ENCODE peak calls at places on chromosomes 3 and 15, in seven cellular contexts. One of them, this sample, is unnamed.

GRCh38 chr3:161069441-161070251 is 35.5 kb downstream of the B3GALNT1 start:
- DNase-seq in iris pigment epithelial cell: peak; percentile 73
- DNase-seq in SK-MEL-5: no peak
- DNase-seq in AG08395: peak; percentile 71
- DNase-seq in upper lobe of right lung: no peak
- DNase-seq in stromal cell of bone marrow: peak; percentile 91
- DNase-seq in T-cell: no peak
- DNase-seq in this sample: peak; percentile 77

GRCh38 chr3:158773845-158774542 is 27.9 kb upstream of the MFSD1 start:
- DNase-seq in AG08395: no peak
- DNase-seq in iris pigment epithelial cell: peak; percentile 96
- DNase-seq in SK-MEL-5: no peak
- DNase-seq in T-cell: no peak
- DNase-seq in stromal cell of bone marrow: peak; percentile 60
- DNase-seq in upper lobe of right lung: no peak
- DNase-seq in this sample: peak; percentile 52

GRCh38 chr3:12194209-12194608 is 35.5 kb upstream of the TIMP4 start:
- DNase-seq in upper lobe of right lung: no peak
- DNase-seq in iris pigment epithelial cell: peak; percentile 96
- DNase-seq in stromal cell of bone marrow: peak; percentile 91
- DNase-seq in T-cell: no peak
- DNase-seq in AG08395: peak; percentile 56
- DNase-seq in SK-MEL-5: no peak
- DNase-seq in this sample: peak; percentile 97

GRCh38 chr3:146160964-146161724 is at the start of gene PLOD2:
- DNase-seq in upper lobe of right lung: peak; percentile 90
- DNase-seq in stromal cell of bone marrow: peak; percentile 64
- DNase-seq in AG08395: peak; percentile 69
- DNase-seq in iris pigment epithelial cell: peak; percentile 94
- DNase-seq in T-cell: no peak
- DNase-seq in SK-MEL-5: peak; percentile 57
- DNase-seq in this sample: peak; percentile 94

GRCh38 chr15:29452881-29453731 is 183.5 kb upstream of the NSMCE3 start:
- DNase-seq in stromal cell of bone marrow: no peak
- DNase-seq in upper lobe of right lung: no peak
- DNase-seq in AG08395: no peak
- DNase-seq in iris pigment epithelial cell: no peak
- DNase-seq in T-cell: no peak
- DNase-seq in SK-MEL-5: peak; percentile 8
- DNase-seq in this sample: no peak

GRCh38 chr15:43958894-43959330 is 132.1 kb downstream of the WDR76 start:
- DNase-seq in iris pigment epithelial cell: peak; percentile 80
- DNase-seq in SK-MEL-5: no peak
- DNase-seq in AG08395: peak; percentile 60
- DNase-seq in T-cell: no peak
- DNase-seq in stromal cell of bone marrow: peak; percentile 58
- DNase-seq in upper lobe of right lung: no peak
- DNase-seq in this sample: no peak

GRCh38 chr3:47578691-47579632 is at the start of gene CSPG5:
- DNase-seq in AG08395: peak; percentile 30
- DNase-seq in T-cell: peak; percentile 1
- DNase-seq in iris pigment epithelial cell: no peak
- DNase-seq in stromal cell of bone marrow: no peak
- DNase-seq in SK-MEL-5: no peak
- DNase-seq in upper lobe of right lung: peak; percentile 67
- DNase-seq in this sample: no peak

GRCh38 chr15:67931861-67932260 is 92.0 kb upstream of the RNU6-1 start:
- DNase-seq in iris pigment epithelial cell: peak; percentile 53
- DNase-seq in AG08395: no peak
- DNase-seq in stromal cell of bone marrow: no peak
- DNase-seq in upper lobe of right lung: peak; percentile 69
- DNase-seq in SK-MEL-5: no peak
- DNase-seq in T-cell: no peak
- DNase-seq in this sample: no peak

GRCh38 chr15:69652906-69653305 is 200.3 kb downstream of the RPLP1 start:
- DNase-seq in T-cell: no peak
- DNase-seq in AG08395: no peak
- DNase-seq in iris pigment epithelial cell: no peak
- DNase-seq in SK-MEL-5: no peak
- DNase-seq in upper lobe of right lung: no peak
- DNase-seq in stromal cell of bone marrow: no peak
- DNase-seq in this sample: no peak

GRCh38 chr3:13546667-13547171 is 2.2 kb upstream of the FBLN2 start:
- DNase-seq in upper lobe of right lung: no peak
- DNase-seq in stromal cell of bone marrow: no peak
- DNase-seq in AG08395: no peak
- DNase-seq in iris pigment epithelial cell: peak; percentile 61
- DNase-seq in SK-MEL-5: no peak
- DNase-seq in T-cell: no peak
- DNase-seq in this sample: no peak

GRCh38 chr3:48427630-48427962 is 2.3 kb downstream of the PLXNB1 start:
- DNase-seq in upper lobe of right lung: no peak
- DNase-seq in AG08395: no peak
- DNase-seq in iris pigment epithelial cell: no peak
- DNase-seq in stromal cell of bone marrow: no peak
- DNase-seq in T-cell: no peak
- DNase-seq in SK-MEL-5: no peak
- DNase-seq in this sample: no peak

GRCh38 chr3:16050641-16051467 is 123.6 kb upstream of the GALNT15 start:
- DNase-seq in upper lobe of right lung: no peak
- DNase-seq in AG08395: no peak
- DNase-seq in iris pigment epithelial cell: no peak
- DNase-seq in SK-MEL-5: no peak
- DNase-seq in T-cell: no peak
- DNase-seq in stromal cell of bone marrow: no peak
- DNase-seq in this sample: no peak

GRCh38 chr3:27824312-27825200 is 102.4 kb upstream of the EOMES start:
- DNase-seq in iris pigment epithelial cell: no peak
- DNase-seq in AG08395: no peak
- DNase-seq in stromal cell of bone marrow: no peak
- DNase-seq in T-cell: no peak
- DNase-seq in upper lobe of right lung: no peak
- DNase-seq in SK-MEL-5: no peak
- DNase-seq in this sample: no peak

GRCh38 chr3:175646865-175647264 is 787.7 kb downstream of the NAALADL2 start:
- DNase-seq in iris pigment epithelial cell: no peak
- DNase-seq in T-cell: no peak
- DNase-seq in upper lobe of right lung: no peak
- DNase-seq in SK-MEL-5: no peak
- DNase-seq in stromal cell of bone marrow: no peak
- DNase-seq in AG08395: no peak
- DNase-seq in this sample: no peak

GRCh38 chr3:110933786-110934415 is 137.7 kb upstream of the NECTIN3 start:
- DNase-seq in stromal cell of bone marrow: no peak
- DNase-seq in T-cell: no peak
- DNase-seq in upper lobe of right lung: no peak
- DNase-seq in SK-MEL-5: no peak
- DNase-seq in iris pigment epithelial cell: peak; percentile 79
- DNase-seq in AG08395: no peak
- DNase-seq in this sample: no peak

GRCh38 chr15:60541784-60542617 is 63.1 kb upstream of the ICE2 start:
- DNase-seq in AG08395: no peak
- DNase-seq in upper lobe of right lung: no peak
- DNase-seq in iris pigment epithelial cell: no peak
- DNase-seq in stromal cell of bone marrow: no peak
- DNase-seq in T-cell: no peak
- DNase-seq in SK-MEL-5: no peak
- DNase-seq in this sample: no peak